ENCODE peak calls at places on chromosomes 16 and 17, in ten cellular contexts. A is MM.1S, S is natural killer cell, Y is breast epithelium, R is A673, I is AG09319, X is heart left ventricle, M is endothelial cell, D is right lobe of liver, H is endothelial cell of umbilical vein. F is an unnamed sample.

GRCh38 chr16:83200005-83200779 is 573.4 kb downstream of the CDH13 start:
- DNase-seq in A (no peak), S (no peak), Y (no peak), R (no peak), I (no peak), X (no peak), M (no peak), D (no peak), H (no peak), F (no peak)

GRCh38 chr17:77548967-77549366 is 408.2 kb downstream of the SEC14L1 start:
- DNase-seq in A (no peak), S (no peak), Y (no peak), R (no peak), I (no peak), X (no peak), M (no peak), D (no peak), H (no peak), F (no peak)

GRCh38 chr17:28846231-28846630 is 3.6 kb upstream of the FAM222B start:
- DNase-seq in A (no peak), S (no peak), Y (no peak), R (no peak), I (no peak), X (no peak), M (no peak), D (no peak), H (no peak), F (no peak)

GRCh38 chr17:27939489-27940465 is 46.6 kb upstream of the LYRM9 start:
- DNase-seq in A (no peak), S (no peak), Y (no peak), R (no peak), I (no peak), X (no peak), M (no peak), D (no peak), H (no peak), F (peak)

GRCh38 chr16:85916141-85916890 is 17.4 kb downstream of the IRF8 start:
- DNase-seq in A (no peak), S (peak), Y (no peak), R (peak), I (no peak), X (peak), M (no peak), D (peak), H (no peak), F (no peak)

GRCh38 chr17:2897605-2898004 is 101.4 kb downstream of the RAP1GAP2 start:
- DNase-seq in A (no peak), S (no peak), Y (no peak), R (no peak), I (no peak), X (no peak), M (no peak), D (no peak), H (no peak), F (no peak)

GRCh38 chr17:29958947-29959657 is 17.7 kb downstream of the EFCAB5 start:
- DNase-seq in A (no peak), S (no peak), Y (no peak), R (no peak), I (no peak), X (no peak), M (no peak), D (no peak), H (no peak), F (no peak)

GRCh38 chr16:89563639-89564392 is 3.3 kb downstream of the RPL13 start:
- DNase-seq in A (no peak), S (no peak), Y (no peak), R (no peak), I (no peak), X (no peak), M (no peak), D (no peak), H (no peak), F (no peak)

GRCh38 chr16:56632160-56632847 is at the start of gene MT1M:
- DNase-seq in A (no peak), S (no peak), Y (no peak), R (no peak), I (no peak), X (peak), M (no peak), D (peak), H (no peak), F (no peak)

GRCh38 chr17:10127819-10128375 is 70.5 kb downstream of the GAS7 start:
- DNase-seq in A (no peak), S (no peak), Y (peak), R (no peak), I (peak), X (peak), M (no peak), D (no peak), H (no peak), F (no peak)

GRCh38 chr16:77359065-77359502 is 75.8 kb downstream of the ADAMTS18 start:
- DNase-seq in A (no peak), S (no peak), Y (no peak), R (no peak), I (no peak), X (no peak), M (no peak), D (no peak), H (peak), F (no peak)

GRCh38 chr17:50277357-50277754 is 3.1 kb downstream of the TMEM92 start:
- DNase-seq in A (no peak), S (no peak), Y (no peak), R (no peak), I (no peak), X (no peak), M (no peak), D (no peak), H (no peak), F (no peak)

GRCh38 chr17:10557422-10557821 is 8.0 kb upstream of the MYH2 start:
- DNase-seq in A (no peak), S (no peak), Y (no peak), R (no peak), I (no peak), X (no peak), M (no peak), D (no peak), H (no peak), F (no peak)

GRCh38 chr16:78996806-78997205 is 603.7 kb downstream of the MAF start:
- DNase-seq in A (no peak), S (no peak), Y (no peak), R (no peak), I (no peak), X (no peak), M (no peak), D (no peak), H (no peak), F (no peak)

GRCh38 chr17:49516190-49516589 is 21.1 kb downstream of the NGFR start:
- DNase-seq in A (no peak), S (no peak), Y (no peak), R (no peak), I (no peak), X (no peak), M (no peak), D (no peak), H (no peak), F (peak)

GRCh38 chr16:81551141-81551808 is 106.7 kb downstream of the CMIP start:
- DNase-seq in A (no peak), S (no peak), Y (no peak), R (peak), I (no peak), X (no peak), M (no peak), D (no peak), H (peak), F (peak)

GRCh38 chr16:31569360-31569717 is 41.6 kb downstream of the AHSP start:
- DNase-seq in A (no peak), S (no peak), Y (no peak), R (no peak), I (no peak), X (no peak), M (peak), D (no peak), H (no peak), F (no peak)

GRCh38 chr16:48330133-48330846 is 54.9 kb downstream of the SIAH1 start:
- DNase-seq in A (no peak), S (no peak), Y (no peak), R (no peak), I (no peak), X (no peak), M (no peak), D (no peak), H (no peak), F (no peak)

GRCh38 chr17:73591278-73592078 is 52.8 kb downstream of the SDK2 start:
- DNase-seq in A (peak), S (peak), Y (no peak), R (no peak), I (no peak), X (no peak), M (no peak), D (no peak), H (no peak), F (peak)

GRCh38 chr17:68035131-68035522 is 408 bp upstream of the KPNA2 start:
- DNase-seq in A (no peak), S (no peak), Y (peak), R (peak), I (no peak), X (peak), M (peak), D (peak), H (no peak), F (no peak)

GRCh38 chr16:84887207-84887606 is 67.4 kb downstream of the CRISPLD2 start:
- DNase-seq in A (no peak), S (no peak), Y (no peak), R (no peak), I (no peak), X (no peak), M (no peak), D (no peak), H (no peak), F (no peak)

GRCh38 chr17:37884516-37884915 is 39.7 kb upstream of the TBC1D3K start:
- DNase-seq in A (peak), S (no peak), Y (no peak), R (no peak), I (no peak), X (no peak), M (no peak), D (no peak), H (no peak), F (no peak)

GRCh38 chr17:28549274-28550132 is 2.9 kb downstream of the UNC119 start:
- DNase-seq in A (no peak), S (peak), Y (no peak), R (no peak), I (no peak), X (no peak), M (no peak), D (no peak), H (no peak), F (peak)

GRCh38 chr16:80972611-80973010 is 34.1 kb downstream of the CMC2 start:
- DNase-seq in A (no peak), S (no peak), Y (no peak), R (no peak), I (no peak), X (no peak), M (no peak), D (no peak), H (peak), F (no peak)

GRCh38 chr16:84999200-84999599 is 12.1 kb downstream of the ZDHHC7 start:
- DNase-seq in A (no peak), S (no peak), Y (no peak), R (no peak), I (no peak), X (no peak), M (no peak), D (no peak), H (peak), F (no peak)

GRCh38 chr17:79991924-79992656 is 43.6 kb downstream of the TBC1D16 start:
- DNase-seq in A (no peak), S (no peak), Y (no peak), R (no peak), I (no peak), X (peak), M (no peak), D (peak), H (no peak), F (no peak)

GRCh38 chr16:31355701-31356100 is 725 bp downstream of the ITGAX start:
- DNase-seq in A (no peak), S (no peak), Y (no peak), R (no peak), I (no peak), X (no peak), M (no peak), D (no peak), H (no peak), F (no peak)

DNA sequence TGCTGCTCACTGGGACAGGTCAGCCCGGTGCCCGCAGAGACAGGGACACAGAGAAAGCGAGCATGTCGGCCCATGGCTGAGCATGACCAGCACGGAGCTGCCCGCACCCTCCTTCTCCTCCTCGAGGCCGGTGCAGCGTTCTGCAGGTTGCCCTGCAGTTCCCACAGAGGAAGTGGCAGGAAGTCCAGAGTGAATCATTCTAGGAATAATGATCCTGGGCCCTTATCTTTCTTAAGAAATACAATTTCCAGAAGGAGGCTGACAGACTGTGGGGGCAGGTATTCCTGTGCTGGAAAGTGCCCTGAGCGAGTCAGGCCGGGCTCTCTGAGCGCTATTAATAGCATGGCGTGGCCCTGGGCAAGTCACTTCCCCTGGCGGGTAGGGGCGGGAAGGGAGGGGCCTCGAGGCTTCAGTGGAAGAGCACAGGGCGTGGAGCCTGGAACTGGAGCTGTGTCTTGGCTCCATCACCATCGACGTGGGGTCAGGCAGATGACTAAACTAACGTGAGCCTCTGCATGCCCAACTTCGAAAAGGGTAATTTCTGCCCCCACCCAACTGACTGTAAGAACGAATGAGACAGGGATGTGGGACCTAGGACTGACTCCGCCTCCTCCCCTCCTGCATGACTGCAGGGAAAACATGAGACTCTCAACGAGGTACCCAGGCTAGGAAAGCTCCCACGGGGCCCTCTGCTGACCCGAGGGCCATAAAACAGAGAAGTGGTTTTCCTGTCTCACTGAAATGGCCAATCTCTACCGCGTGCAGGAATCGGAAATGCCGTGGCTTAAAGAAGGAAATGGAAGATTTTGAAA is 9.8 kb downstream of the TMEM204 start:
- DNase-seq in A (no peak), S (no peak), Y (no peak), R (peak), I (peak), X (peak), M (peak), D (peak), H (peak), F (peak)
- TF ChIP-seq CTCF in A (peak), S (no peak), Y (no peak), R (no peak), I (peak), X (no peak), M (no peak), D (no peak), H (peak), F (no peak)

DNA sequence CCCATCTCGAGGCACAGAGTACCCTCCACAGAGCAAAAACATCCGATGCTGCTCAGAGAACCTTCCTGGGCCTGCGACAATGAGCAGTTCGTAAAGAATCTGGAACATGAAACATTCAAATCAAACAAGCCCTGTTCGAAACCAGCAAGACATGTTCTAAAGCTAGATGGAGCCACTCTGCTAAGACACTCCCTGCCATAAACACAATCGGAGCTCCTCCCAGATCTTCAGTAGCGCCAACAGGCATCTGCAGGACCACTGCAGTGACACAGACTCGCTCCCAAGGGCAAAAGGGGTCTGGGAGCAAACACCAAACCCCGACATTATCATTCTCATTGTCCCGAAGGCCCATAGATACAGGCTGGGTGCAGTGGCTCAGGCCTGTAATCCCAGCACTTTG is 108.7 kb downstream of the ZFHX3 start:
- DNase-seq in A (no peak), S (no peak), Y (no peak), R (peak), I (no peak), X (peak), M (no peak), D (no peak), H (no peak), F (no peak)
- TF ChIP-seq CTCF in A (no peak), S (no peak), Y (no peak), R (peak), I (peak), X (peak), M (no peak), D (peak), H (no peak), F (no peak)

GRCh38 chr16:75580-76501 is 2.2 kb upstream of the MPG start:
- DNase-seq in A (no peak), S (no peak), Y (peak), R (peak), I (peak), X (peak), M (peak), D (no peak), H (peak), F (no peak)
- TF ChIP-seq CTCF in A (no peak), S (no peak), Y (peak), R (peak), I (peak), X (no peak), M (no peak), D (no peak), H (peak), F (no peak)

GRCh38 chr16:21614896-21615295 is 15.5 kb downstream of the METTL9 start:
- DNase-seq in A (no peak), S (no peak), Y (no peak), R (peak), I (no peak), X (no peak), M (no peak), D (no peak), H (no peak), F (no peak)
- TF ChIP-seq CTCF in A (no peak), S (no peak), Y (no peak), R (peak), I (no peak), X (no peak), M (peak), D (no peak), H (no peak), F (no peak)

GRCh38 chr17:32240745-32241144 is 24.9 kb upstream of the RHBDL3 start:
- DNase-seq in A (no peak), S (no peak), Y (no peak), R (no peak), I (no peak), X (peak), M (no peak), D (no peak), H (no peak), F (no peak)
- TF ChIP-seq CTCF in A (no peak), S (no peak), Y (no peak), R (no peak), I (no peak), X (no peak), M (no peak), D (no peak), H (no peak), F (no peak)

GRCh38 chr17:81044764-81045589 is 10.0 kb downstream of the BAIAP2 start:
- DNase-seq in A (no peak), S (no peak), Y (peak), R (peak), I (peak), X (peak), M (peak), D (peak), H (peak), F (no peak)

GRCh38 chr17:81045590-81046095 is 10.7 kb downstream of the BAIAP2 start:
- DNase-seq in A (no peak), S (no peak), Y (no peak), R (no peak), I (no peak), X (no peak), M (no peak), D (no peak), H (no peak), F (no peak)

GRCh38 chr17:81043319-81043724 is 8.4 kb downstream of the BAIAP2 start:
- DNase-seq in A (no peak), S (no peak), Y (no peak), R (no peak), I (no peak), X (no peak), M (no peak), D (no peak), H (no peak), F (no peak)

GRCh38 chr17:81043725-81044427 is 8.9 kb downstream of the BAIAP2 start:
- DNase-seq in A (no peak), S (no peak), Y (peak), R (peak), I (no peak), X (no peak), M (no peak), D (peak), H (peak), F (no peak)

DNA sequence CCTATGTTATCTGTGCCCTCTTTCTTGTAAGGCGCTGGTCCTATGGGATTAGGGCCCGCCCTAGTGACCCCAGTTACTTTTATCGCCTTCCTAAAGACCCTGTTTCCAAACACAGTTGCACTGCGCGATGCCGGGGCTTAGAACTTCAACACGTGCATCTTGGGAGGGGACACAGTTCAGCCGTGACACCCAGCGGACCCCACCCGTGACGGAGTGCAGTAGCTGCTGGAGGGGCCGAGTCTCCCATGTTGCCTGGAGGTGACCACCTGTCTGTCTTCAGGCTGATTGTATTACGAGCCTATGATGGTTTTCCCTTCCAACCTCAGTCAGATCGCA is 9.4 kb downstream of the BAIAP2 start:
- DNase-seq in A (no peak), S (no peak), Y (no peak), R (no peak), I (no peak), X (no peak), M (no peak), D (no peak), H (no peak), F (no peak)
- TF ChIP-seq CTCF in A (no peak), S (no peak), Y (no peak), R (no peak), I (no peak), X (no peak), M (no peak), D (no peak), H (no peak), F (no peak)

F was measured in GM20000.